ENCODE peak calls at places on chromosomes 3 and 15, in seven cellular contexts. G, I, B, E, L, H and Q are unnamed samples.

GRCh38 chr3:23953523-23953922 is 8.4 kb downstream of the NR1D2 start:
- DNase-seq in B (no peak), G (no peak), L (no peak), I (no peak), E (no peak), H (peak; percentile 26), Q (no peak)

GRCh38 chr15:65406402-65407000 is 16.2 kb downstream of the IGDCC4 start:
- DNase-seq in H (no peak), B (no peak), I (no peak), G (no peak), L (no peak), E (no peak), Q (no peak)

GRCh38 chr15:31605467-31605931 is 278.9 kb downstream of the KLF13 start:
- DNase-seq in E (no peak), H (peak; percentile 30), G (no peak), I (no peak), L (no peak), B (no peak), Q (peak; percentile 48)

GRCh38 chr3:183477801-183478456 is 49.5 kb upstream of the MCF2L2 start:
- DNase-seq in I (no peak), B (no peak), H (no peak), G (no peak), L (no peak), E (no peak), Q (no peak)

GRCh38 chr15:90864507-90864906 is 3.9 kb upstream of the FURIN start:
- DNase-seq in B (no peak), G (no peak), E (no peak), H (no peak), I (no peak), L (peak; percentile 24), Q (no peak)

GRCh38 chr15:90400759-90401314 is 12.8 kb downstream of the IQGAP1 start:
- DNase-seq in E (peak; percentile 62), G (peak; percentile 91), B (no peak), L (peak; percentile 86), I (peak; percentile 93), H (peak; percentile 41), Q (peak; percentile 88)

GRCh38 chr3:134407247-134407640 is 33.0 kb upstream of the AMOTL2 start:
- DNase-seq in L (no peak), B (no peak), G (no peak), I (no peak), H (no peak), E (no peak), Q (no peak)

GRCh38 chr3:60754617-60755016 is 496.6 kb downstream of the FHIT start:
- DNase-seq in H (no peak), B (no peak), G (no peak), L (no peak), E (no peak), I (no peak), Q (no peak)

GRCh38 chr3:187621881-187622280 is 48.3 kb downstream of the SST start:
- DNase-seq in L (no peak), G (no peak), E (no peak), H (no peak), B (no peak), I (no peak), Q (no peak)

GRCh38 chr3:46214751-46215352 is 6.7 kb upstream of the CCR1 start:
- DNase-seq in L (peak; percentile 32), B (no peak), E (no peak), G (no peak), H (no peak), I (no peak), Q (peak; percentile 47)

GRCh38 chr3:171121801-171122200 is 95.3 kb upstream of the SLC2A2 start:
- DNase-seq in L (no peak), I (no peak), E (no peak), B (no peak), H (no peak), G (no peak), Q (no peak)

GRCh38 chr15:79093352-79093935 is 2.9 kb upstream of the RASGRF1 start:
- DNase-seq in I (no peak), G (no peak), H (no peak), B (no peak), L (no peak), E (no peak), Q (no peak)
- TF ChIP-seq JUND in I (no peak), G (no peak), H (no peak), B (no peak), L (no peak), E (no peak), Q (no peak)

GRCh38 chr15:98953000-98953776 is 54.4 kb downstream of the PGPEP1L start:
- DNase-seq in G (no peak), L (no peak), I (no peak), H (no peak), E (peak; percentile 80), B (no peak), Q (no peak)
- TF ChIP-seq JUND in G (no peak), L (no peak), I (no peak), H (no peak), E (no peak), B (no peak), Q (no peak)

DNA sequence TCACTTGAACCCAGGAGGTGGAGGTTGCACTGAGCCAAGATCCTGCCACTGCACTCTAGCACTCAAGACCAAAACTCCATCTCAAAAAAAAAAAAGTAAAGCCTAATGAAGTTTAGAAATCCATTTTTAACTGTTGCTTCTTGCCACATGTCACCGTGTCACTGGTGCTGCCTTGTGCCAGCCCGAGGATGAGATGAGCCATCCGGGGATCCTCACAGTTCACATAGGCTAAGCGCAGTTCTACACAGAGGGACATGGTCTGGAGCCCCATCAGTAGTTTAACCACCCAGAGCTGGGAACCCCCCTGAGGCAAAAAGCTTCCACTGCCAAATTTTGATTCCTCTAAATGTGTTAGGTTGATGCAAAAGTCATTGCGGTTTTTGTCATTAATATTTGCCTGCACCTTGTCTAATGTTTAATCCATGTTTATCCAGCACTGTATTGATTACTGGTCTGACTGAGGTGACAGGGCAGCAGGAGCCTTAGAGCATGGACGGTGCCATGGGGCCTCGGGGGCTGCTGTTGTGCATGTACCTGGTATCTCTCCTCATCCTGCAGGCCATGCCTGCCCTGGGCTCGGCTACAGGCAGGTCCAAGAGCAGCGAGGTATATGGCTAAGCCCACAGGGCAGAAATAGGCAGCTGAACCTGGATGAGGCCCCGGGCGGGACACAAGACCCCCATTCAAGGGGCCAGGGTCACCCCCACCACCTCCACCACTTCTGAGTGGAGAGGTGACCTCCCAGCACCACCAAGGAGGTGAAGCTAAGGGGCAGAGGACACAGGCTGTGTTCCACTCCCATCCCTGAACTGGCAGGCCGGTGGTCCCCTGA is at the start of gene ITIH1:
- DNase-seq in B (no peak), L (no peak), E (no peak), H (no peak), G (no peak), I (no peak), Q (no peak)
- TF ChIP-seq JUND in B (no peak), L (no peak), E (no peak), H (no peak), G (no peak), I (no peak), Q (no peak)

DNA sequence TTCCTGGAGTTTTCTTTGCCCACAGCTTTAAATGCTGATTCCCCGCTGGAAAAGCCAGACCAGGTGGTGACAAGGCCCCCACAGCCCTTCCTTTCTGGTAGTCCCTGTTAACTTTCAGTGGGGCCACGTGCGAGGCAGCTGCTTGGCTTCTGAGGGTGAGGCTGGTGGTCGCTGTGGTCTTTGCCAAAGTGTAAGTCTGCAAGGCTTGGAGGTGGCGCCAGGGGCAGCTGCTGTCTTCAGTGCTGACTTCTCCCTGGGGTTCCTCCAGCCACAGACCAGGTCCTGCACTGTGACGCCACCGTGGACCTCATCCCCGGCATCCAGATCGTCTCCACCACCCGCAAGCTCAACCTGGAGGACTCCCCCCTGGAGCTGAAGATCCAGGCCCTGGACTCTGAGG is 54.2 kb upstream of the TAMM41 start:
- DNase-seq in I (no peak), G (no peak), E (no peak), H (no peak), B (no peak), L (no peak), Q (no peak)
- TF ChIP-seq JUND in I (no peak), G (no peak), E (no peak), H (no peak), B (no peak), L (no peak), Q (no peak)

GRCh38 chr3:111073186-111073585 is 1.6 kb downstream of the NECTIN3 start:
- DNase-seq in L (no peak), G (no peak), I (no peak), E (no peak), B (no peak), H (no peak), Q (no peak)
- TF ChIP-seq JUND in L (no peak), G (no peak), I (no peak), E (no peak), B (no peak), H (no peak), Q (no peak)

GRCh38 chr15:26007151-26007550 is 144.0 kb upstream of the ATP10A start:
- DNase-seq in H (no peak), B (no peak), G (no peak), I (no peak), E (no peak), L (no peak), Q (no peak)

DNA sequence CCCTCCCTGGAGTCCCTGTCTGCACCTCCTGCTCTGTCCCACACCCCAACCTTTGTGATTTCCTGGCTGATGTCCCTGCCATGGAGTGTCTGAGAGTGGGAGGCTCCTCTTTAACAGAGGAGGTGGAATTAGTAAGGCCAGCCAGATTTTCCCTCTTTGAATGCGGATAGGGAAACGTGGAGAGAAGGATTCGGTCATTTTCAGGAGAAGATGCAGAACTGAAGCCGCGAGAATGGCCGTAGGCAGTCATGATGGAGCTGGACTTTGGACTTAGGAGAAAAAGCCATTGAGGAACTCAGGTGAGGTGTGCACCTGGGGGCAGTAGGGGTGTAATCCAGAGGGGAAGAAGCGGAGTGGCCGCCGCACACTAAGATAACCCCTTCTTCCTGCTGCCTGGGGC is 138.1 kb upstream of the ATP10A start:
- DNase-seq in H (no peak), E (no peak), G (no peak), B (no peak), L (no peak), I (no peak), Q (no peak)
- TF ChIP-seq JUND in H (no peak), E (no peak), G (no peak), B (no peak), L (no peak), I (no peak), Q (no peak)